ENCODE peak calls at places on chromosomes 1 and 21, in eight cellular contexts. One of them, this sample, is unnamed.
A peak's percentile ranks its signal among the peaks of the same experiment; 100 is the strongest.

GRCh38 chr1:67639336-67639735 is 45.7 kb upstream of the GADD45A start:
- DNase-seq in GM12865: no peak
- DNase-seq in hypothalamus: no peak
- DNase-seq in germinal center: no peak
- DNase-seq in HS-5: no peak
- DNase-seq in spleen: no peak
- DNase-seq in activated naive CD4-positive, alpha-beta T cell treated with anti-CD3 and anti-CD28 coated beads, Interleukin-2, amount 10 ng/mL, durations not matched to agents 7 days and 5 days: no peak
- DNase-seq in NCI-H748 treated with DMSO at 0.1 percent for 48 hours: no peak
- DNase-seq in this sample: no peak

GRCh38 chr1:224203243-224204016 is 20.4 kb downstream of the DEGS1 start:
- DNase-seq in hypothalamus: no peak
- DNase-seq in activated naive CD4-positive, alpha-beta T cell treated with anti-CD3 and anti-CD28 coated beads, Interleukin-2, amount 10 ng/mL, durations not matched to agents 7 days and 5 days: peak; percentile 1
- DNase-seq in germinal center: peak; percentile 53
- DNase-seq in NCI-H748 treated with DMSO at 0.1 percent for 48 hours: no peak
- DNase-seq in spleen: peak; percentile 84
- DNase-seq in GM12865: peak; percentile 81
- DNase-seq in HS-5: no peak
- DNase-seq in this sample: peak; percentile 63

GRCh38 chr1:203126151-203126865 is 1.2 kb upstream of the ADORA1 start:
- DNase-seq in HS-5: no peak
- DNase-seq in GM12865: no peak
- DNase-seq in germinal center: no peak
- DNase-seq in activated naive CD4-positive, alpha-beta T cell treated with anti-CD3 and anti-CD28 coated beads, Interleukin-2, amount 10 ng/mL, durations not matched to agents 7 days and 5 days: no peak
- DNase-seq in spleen: peak; percentile 74
- DNase-seq in NCI-H748 treated with DMSO at 0.1 percent for 48 hours: no peak
- DNase-seq in hypothalamus: no peak
- DNase-seq in this sample: peak; percentile 23

GRCh38 chr1:20100632-20101355 is 18.5 kb downstream of the PLA2G2D start:
- DNase-seq in activated naive CD4-positive, alpha-beta T cell treated with anti-CD3 and anti-CD28 coated beads, Interleukin-2, amount 10 ng/mL, durations not matched to agents 7 days and 5 days: peak; percentile 48
- DNase-seq in spleen: no peak
- DNase-seq in germinal center: peak; percentile 56
- DNase-seq in GM12865: peak; percentile 69
- DNase-seq in HS-5: no peak
- DNase-seq in hypothalamus: no peak
- DNase-seq in NCI-H748 treated with DMSO at 0.1 percent for 48 hours: no peak
- DNase-seq in this sample: peak; percentile 71

GRCh38 chr1:53765656-53766055 is 26.7 kb upstream of the GLIS1 start:
- DNase-seq in spleen: no peak
- DNase-seq in hypothalamus: no peak
- DNase-seq in NCI-H748 treated with DMSO at 0.1 percent for 48 hours: no peak
- DNase-seq in activated naive CD4-positive, alpha-beta T cell treated with anti-CD3 and anti-CD28 coated beads, Interleukin-2, amount 10 ng/mL, durations not matched to agents 7 days and 5 days: no peak
- DNase-seq in HS-5: no peak
- DNase-seq in germinal center: no peak
- DNase-seq in GM12865: peak; percentile 19
- DNase-seq in this sample: no peak

GRCh38 chr1:31771891-31772668 is 7.9 kb upstream of the ADGRB2 start:
- DNase-seq in activated naive CD4-positive, alpha-beta T cell treated with anti-CD3 and anti-CD28 coated beads, Interleukin-2, amount 10 ng/mL, durations not matched to agents 7 days and 5 days: peak; percentile 42
- DNase-seq in spleen: no peak
- DNase-seq in NCI-H748 treated with DMSO at 0.1 percent for 48 hours: no peak
- DNase-seq in GM12865: no peak
- DNase-seq in HS-5: no peak
- DNase-seq in hypothalamus: no peak
- DNase-seq in germinal center: no peak
- DNase-seq in this sample: no peak

GRCh38 chr1:1376551-1377226 is 1.7 kb upstream of the AURKAIP1 start:
- DNase-seq in HS-5: no peak
- DNase-seq in germinal center: no peak
- DNase-seq in activated naive CD4-positive, alpha-beta T cell treated with anti-CD3 and anti-CD28 coated beads, Interleukin-2, amount 10 ng/mL, durations not matched to agents 7 days and 5 days: no peak
- DNase-seq in hypothalamus: no peak
- DNase-seq in GM12865: no peak
- DNase-seq in spleen: no peak
- DNase-seq in NCI-H748 treated with DMSO at 0.1 percent for 48 hours: no peak
- DNase-seq in this sample: no peak

GRCh38 chr1:19799233-19799876 is 361 bp downstream of the TMCO4 start:
- DNase-seq in activated naive CD4-positive, alpha-beta T cell treated with anti-CD3 and anti-CD28 coated beads, Interleukin-2, amount 10 ng/mL, durations not matched to agents 7 days and 5 days: peak; percentile 79
- DNase-seq in NCI-H748 treated with DMSO at 0.1 percent for 48 hours: no peak
- DNase-seq in hypothalamus: no peak
- DNase-seq in GM12865: peak; percentile 83
- DNase-seq in spleen: peak; percentile 90
- DNase-seq in HS-5: no peak
- DNase-seq in germinal center: peak; percentile 21
- DNase-seq in this sample: peak; percentile 78

GRCh38 chr1:18646776-18647410 is 16.2 kb downstream of the PAX7 start:
- DNase-seq in hypothalamus: no peak
- DNase-seq in GM12865: no peak
- DNase-seq in NCI-H748 treated with DMSO at 0.1 percent for 48 hours: no peak
- DNase-seq in HS-5: no peak
- DNase-seq in germinal center: no peak
- DNase-seq in spleen: no peak
- DNase-seq in activated naive CD4-positive, alpha-beta T cell treated with anti-CD3 and anti-CD28 coated beads, Interleukin-2, amount 10 ng/mL, durations not matched to agents 7 days and 5 days: no peak
- DNase-seq in this sample: peak; percentile 36

GRCh38 chr1:28112388-28113311 is 24.2 kb upstream of the EYA3 start:
- DNase-seq in GM12865: peak; percentile 73
- DNase-seq in hypothalamus: no peak
- DNase-seq in NCI-H748 treated with DMSO at 0.1 percent for 48 hours: no peak
- DNase-seq in germinal center: no peak
- DNase-seq in spleen: no peak
- DNase-seq in HS-5: peak; percentile 76
- DNase-seq in activated naive CD4-positive, alpha-beta T cell treated with anti-CD3 and anti-CD28 coated beads, Interleukin-2, amount 10 ng/mL, durations not matched to agents 7 days and 5 days: no peak
- DNase-seq in this sample: peak; percentile 32

GRCh38 chr1:200319143-200319542 is 90.7 kb downstream of the ZNF281 start:
- DNase-seq in GM12865: no peak
- DNase-seq in HS-5: no peak
- DNase-seq in activated naive CD4-positive, alpha-beta T cell treated with anti-CD3 and anti-CD28 coated beads, Interleukin-2, amount 10 ng/mL, durations not matched to agents 7 days and 5 days: no peak
- DNase-seq in NCI-H748 treated with DMSO at 0.1 percent for 48 hours: no peak
- DNase-seq in spleen: no peak
- DNase-seq in germinal center: no peak
- DNase-seq in hypothalamus: no peak
- DNase-seq in this sample: no peak

GRCh38 chr1:203796223-203796747 is 862 bp downstream of the ZBED6 start:
- DNase-seq in germinal center: no peak
- DNase-seq in NCI-H748 treated with DMSO at 0.1 percent for 48 hours: no peak
- DNase-seq in activated naive CD4-positive, alpha-beta T cell treated with anti-CD3 and anti-CD28 coated beads, Interleukin-2, amount 10 ng/mL, durations not matched to agents 7 days and 5 days: peak; percentile 51
- DNase-seq in hypothalamus: no peak
- DNase-seq in GM12865: peak; percentile 45
- DNase-seq in spleen: peak; percentile 76
- DNase-seq in HS-5: no peak
- DNase-seq in this sample: peak; percentile 49

GRCh38 chr1:177354247-177354646 is 183.5 kb downstream of the BRINP2 start:
- DNase-seq in HS-5: no peak
- DNase-seq in GM12865: no peak
- DNase-seq in hypothalamus: no peak
- DNase-seq in activated naive CD4-positive, alpha-beta T cell treated with anti-CD3 and anti-CD28 coated beads, Interleukin-2, amount 10 ng/mL, durations not matched to agents 7 days and 5 days: no peak
- DNase-seq in germinal center: no peak
- DNase-seq in spleen: no peak
- DNase-seq in NCI-H748 treated with DMSO at 0.1 percent for 48 hours: no peak
- DNase-seq in this sample: no peak

GRCh38 chr1:152747831-152748230 is 10.0 kb upstream of the KPRP start:
- DNase-seq in HS-5: no peak
- DNase-seq in GM12865: no peak
- DNase-seq in germinal center: no peak
- DNase-seq in NCI-H748 treated with DMSO at 0.1 percent for 48 hours: no peak
- DNase-seq in spleen: no peak
- DNase-seq in hypothalamus: no peak
- DNase-seq in activated naive CD4-positive, alpha-beta T cell treated with anti-CD3 and anti-CD28 coated beads, Interleukin-2, amount 10 ng/mL, durations not matched to agents 7 days and 5 days: no peak
- DNase-seq in this sample: no peak

GRCh38 chr1:201260236-201260591 is 23.1 kb upstream of the PKP1 start:
- DNase-seq in NCI-H748 treated with DMSO at 0.1 percent for 48 hours: no peak
- DNase-seq in hypothalamus: no peak
- DNase-seq in activated naive CD4-positive, alpha-beta T cell treated with anti-CD3 and anti-CD28 coated beads, Interleukin-2, amount 10 ng/mL, durations not matched to agents 7 days and 5 days: no peak
- DNase-seq in germinal center: no peak
- DNase-seq in spleen: no peak
- DNase-seq in GM12865: no peak
- DNase-seq in HS-5: no peak
- DNase-seq in this sample: no peak

GRCh38 chr1:80258659-80259058 is 1252.1 kb upstream of the ADGRL4 start:
- DNase-seq in GM12865: no peak
- DNase-seq in activated naive CD4-positive, alpha-beta T cell treated with anti-CD3 and anti-CD28 coated beads, Interleukin-2, amount 10 ng/mL, durations not matched to agents 7 days and 5 days: no peak
- DNase-seq in HS-5: no peak
- DNase-seq in NCI-H748 treated with DMSO at 0.1 percent for 48 hours: peak; percentile 12
- DNase-seq in hypothalamus: no peak
- DNase-seq in spleen: no peak
- DNase-seq in germinal center: no peak
- DNase-seq in this sample: no peak

GRCh38 chr1:154808909-154809262 is 61.2 kb downstream of the KCNN3 start:
- DNase-seq in germinal center: no peak
- DNase-seq in spleen: no peak
- DNase-seq in HS-5: no peak
- DNase-seq in activated naive CD4-positive, alpha-beta T cell treated with anti-CD3 and anti-CD28 coated beads, Interleukin-2, amount 10 ng/mL, durations not matched to agents 7 days and 5 days: no peak
- DNase-seq in NCI-H748 treated with DMSO at 0.1 percent for 48 hours: no peak
- DNase-seq in hypothalamus: no peak
- DNase-seq in GM12865: peak; percentile 53
- DNase-seq in this sample: no peak

GRCh38 chr1:20212685-20213331 is 26.5 kb upstream of the PLA2G2C start:
- DNase-seq in germinal center: peak; percentile 80
- DNase-seq in HS-5: no peak
- DNase-seq in activated naive CD4-positive, alpha-beta T cell treated with anti-CD3 and anti-CD28 coated beads, Interleukin-2, amount 10 ng/mL, durations not matched to agents 7 days and 5 days: peak; percentile 62
- DNase-seq in spleen: peak; percentile 88
- DNase-seq in NCI-H748 treated with DMSO at 0.1 percent for 48 hours: peak; percentile 42
- DNase-seq in GM12865: peak; percentile 74
- DNase-seq in hypothalamus: peak; percentile 28
- DNase-seq in this sample: peak; percentile 86

GRCh38 chr1:204091787-204092312 is 18.9 kb downstream of the SOX13 start:
- DNase-seq in spleen: no peak
- DNase-seq in activated naive CD4-positive, alpha-beta T cell treated with anti-CD3 and anti-CD28 coated beads, Interleukin-2, amount 10 ng/mL, durations not matched to agents 7 days and 5 days: no peak
- DNase-seq in NCI-H748 treated with DMSO at 0.1 percent for 48 hours: no peak
- DNase-seq in germinal center: no peak
- DNase-seq in hypothalamus: no peak
- DNase-seq in HS-5: no peak
- DNase-seq in GM12865: no peak
- DNase-seq in this sample: no peak

GRCh38 chr21:45030637-45031218 is 43.7 kb upstream of the ADARB1 start:
- DNase-seq in hypothalamus: no peak
- DNase-seq in activated naive CD4-positive, alpha-beta T cell treated with anti-CD3 and anti-CD28 coated beads, Interleukin-2, amount 10 ng/mL, durations not matched to agents 7 days and 5 days: no peak
- DNase-seq in HS-5: no peak
- DNase-seq in NCI-H748 treated with DMSO at 0.1 percent for 48 hours: no peak
- DNase-seq in germinal center: no peak
- DNase-seq in spleen: no peak
- DNase-seq in GM12865: no peak
- DNase-seq in this sample: no peak

GRCh38 chr1:3068400-3069361 is at the start of gene PRDM16:
- DNase-seq in GM12865: peak; percentile 8
- DNase-seq in NCI-H748 treated with DMSO at 0.1 percent for 48 hours: peak; percentile 0
- DNase-seq in spleen: peak; percentile 29
- DNase-seq in germinal center: no peak
- DNase-seq in activated naive CD4-positive, alpha-beta T cell treated with anti-CD3 and anti-CD28 coated beads, Interleukin-2, amount 10 ng/mL, durations not matched to agents 7 days and 5 days: peak; percentile 57
- DNase-seq in HS-5: no peak
- DNase-seq in hypothalamus: no peak
- DNase-seq in this sample: peak; percentile 67

GRCh38 chr21:46184625-46185555 is 631 bp upstream of the SPATC1L start:
- DNase-seq in activated naive CD4-positive, alpha-beta T cell treated with anti-CD3 and anti-CD28 coated beads, Interleukin-2, amount 10 ng/mL, durations not matched to agents 7 days and 5 days: peak; percentile 75
- DNase-seq in HS-5: peak; percentile 76
- DNase-seq in NCI-H748 treated with DMSO at 0.1 percent for 48 hours: peak; percentile 66
- DNase-seq in spleen: peak; percentile 94
- DNase-seq in GM12865: peak; percentile 90
- DNase-seq in germinal center: peak; percentile 87
- DNase-seq in hypothalamus: peak; percentile 64
- DNase-seq in this sample: peak; percentile 59

GRCh38 chr1:232300461-232300860 is 329.5 kb downstream of the SIPA1L2 start:
- DNase-seq in activated naive CD4-positive, alpha-beta T cell treated with anti-CD3 and anti-CD28 coated beads, Interleukin-2, amount 10 ng/mL, durations not matched to agents 7 days and 5 days: no peak
- DNase-seq in HS-5: no peak
- DNase-seq in NCI-H748 treated with DMSO at 0.1 percent for 48 hours: no peak
- DNase-seq in spleen: no peak
- DNase-seq in hypothalamus: no peak
- DNase-seq in germinal center: no peak
- DNase-seq in GM12865: no peak
- DNase-seq in this sample: no peak

GRCh38 chr1:189805735-189806134 is 671.9 kb downstream of the BRINP3 start:
- DNase-seq in NCI-H748 treated with DMSO at 0.1 percent for 48 hours: no peak
- DNase-seq in activated naive CD4-positive, alpha-beta T cell treated with anti-CD3 and anti-CD28 coated beads, Interleukin-2, amount 10 ng/mL, durations not matched to agents 7 days and 5 days: no peak
- DNase-seq in GM12865: no peak
- DNase-seq in HS-5: no peak
- DNase-seq in hypothalamus: no peak
- DNase-seq in germinal center: no peak
- DNase-seq in spleen: no peak
- DNase-seq in this sample: no peak

This sample was measured in RPMI8226.